ENCODE peak calls at places on chromosome 9, in six cellular contexts. N is HCT116; Z is dorsolateral prefrontal cortex; P is CD8-positive, alpha-beta T cell; Q is tibial nerve; R is LNCaP clone FGC. D is an unnamed sample.

GRCh38 chr9:95032580-95033298 is 284.8 kb downstream of the FANCC start:
- DNase-seq in Q (no peak), P (no peak), N (no peak), Z (no peak), R (no peak), D (no peak)

GRCh38 chr9:21316860-21317259 is 11.7 kb upstream of the IFNA5 start:
- DNase-seq in N (no peak), Z (no peak), P (no peak), Q (no peak), R (no peak), D (no peak)

GRCh38 chr9:14350766-14351165 is 36.8 kb upstream of the NFIB start:
- DNase-seq in Q (no peak), R (no peak), Z (no peak), N (no peak), P (no peak), D (no peak)

GRCh38 chr9:98523231-98523901 is 185.4 kb downstream of the GABBR2 start:
- DNase-seq in R (no peak), Q (no peak), N (no peak), P (no peak), Z (no peak), D (no peak)

GRCh38 chr9:126703330-126704156 is 89.8 kb downstream of the LMX1B start:
- DNase-seq in Q (no peak), P (no peak), R (no peak), N (no peak), Z (no peak), D (no peak)

GRCh38 chr9:121945849-121946248 is 147.3 kb downstream of the TTLL11 start:
- DNase-seq in Z (no peak), Q (no peak), R (no peak), N (no peak), P (no peak), D (no peak)

GRCh38 chr9:21801683-21802417 is 586 bp upstream of the MTAP start:
- DNase-seq in R (no peak), Z (peak; percentile 74), P (peak; percentile 58), Q (peak; percentile 44), N (peak; percentile 82), D (peak; percentile 49)

GRCh38 chr9:130931508-130932150 is 7.4 kb downstream of the FIBCD1 start:
- DNase-seq in Q (no peak), N (no peak), Z (no peak), R (no peak), P (no peak), D (peak; percentile 74)

GRCh38 chr9:91483189-91483691 is 59.6 kb upstream of the NFIL3 start:
- DNase-seq in R (no peak), Q (no peak), N (no peak), Z (no peak), P (no peak), D (no peak)

GRCh38 chr9:125241863-125242739 is 958 bp upstream of the HSPA5 start:
- DNase-seq in Q (no peak), R (no peak), N (no peak), Z (peak; percentile 48), P (no peak), D (no peak)

GRCh38 chr9:79256691-79257213 is 315.0 kb upstream of the TLE4 start:
- DNase-seq in N (no peak), R (no peak), P (no peak), Z (no peak), Q (no peak), D (no peak)

GRCh38 chr9:36543916-36544315 is 28.8 kb upstream of the MELK start:
- DNase-seq in Z (no peak), Q (peak; percentile 62), R (no peak), N (no peak), P (no peak), D (no peak)

GRCh38 chr9:114174876-114175771 is 19.8 kb downstream of the COL27A1 start:
- DNase-seq in Z (peak; percentile 63), R (no peak), N (no peak), P (no peak), Q (no peak), D (no peak)

GRCh38 chr9:20043461-20043860 is 254.6 kb upstream of the SLC24A2 start:
- DNase-seq in Q (no peak), Z (no peak), N (no peak), P (no peak), R (no peak), D (no peak)

GRCh38 chr9:137077010-137077747 is at the start of gene UAP1L1:
- DNase-seq in Z (peak; percentile 88), P (peak; percentile 68), R (no peak), Q (peak; percentile 65), N (no peak), D (peak; percentile 77)

GRCh38 chr9:138062196-138062595 is 184.6 kb downstream of the CACNA1B start:
- DNase-seq in N (no peak), P (no peak), R (no peak), Z (peak; percentile 18), Q (no peak), D (no peak)

GRCh38 chr9:98380065-98380681 is 124.7 kb upstream of the TBC1D2 start:
- DNase-seq in R (no peak), P (no peak), Q (no peak), N (no peak), Z (no peak), D (peak; percentile 18)

GRCh38 chr9:137067860-137068538 is 2.4 kb downstream of the SAPCD2 start:
- DNase-seq in P (peak; percentile 88), R (peak; percentile 72), N (peak; percentile 78), Z (peak; percentile 85), Q (peak; percentile 55), D (peak; percentile 77)

GRCh38 chr9:15277400-15278137 is 29.4 kb downstream of the TTC39B start:
- DNase-seq in Z (no peak), N (peak; percentile 4), Q (no peak), R (no peak), P (no peak), D (no peak)

GRCh38 chr9:79574716-79575242 is 3.0 kb downstream of the TLE4 start:
- DNase-seq in Z (no peak), N (no peak), R (no peak), Q (no peak), P (no peak), D (no peak)

GRCh38 chr9:101449071-101449721 is 13.6 kb upstream of the ALDOB start:
- DNase-seq in R (peak; percentile 48), Z (peak; percentile 81), P (peak; percentile 65), N (peak; percentile 83), Q (peak; percentile 19), D (peak; percentile 75)

GRCh38 chr9:75148551-75148950 is 60.2 kb downstream of the OSTF1 start:
- DNase-seq in Z (no peak), P (no peak), N (no peak), Q (no peak), R (no peak), D (no peak)

GRCh38 chr9:85212887-85213286 is 528.9 kb downstream of the AGTPBP1 start:
- DNase-seq in Z (no peak), N (peak; percentile 80), P (no peak), Q (no peak), R (no peak), D (no peak)

GRCh38 chr9:101840694-101841188 is 102.3 kb upstream of the GRIN3A start:
- DNase-seq in R (no peak), Z (no peak), P (no peak), N (no peak), Q (no peak), D (no peak)

GRCh38 chr9:132943677-132944293 is 631 bp downstream of the TSC1 start:
- DNase-seq in Q (no peak), N (no peak), Z (no peak), P (no peak), R (no peak), D (no peak)

GRCh38 chr9:127452481-127453092 is 1.3 kb downstream of the LRSAM1 start:
- DNase-seq in Z (no peak), P (no peak), Q (no peak), N (no peak), R (peak; percentile 94), D (no peak)

GRCh38 chr9:18989865-18990264 is 43.1 kb downstream of the SAXO1 start:
- DNase-seq in P (no peak), Q (no peak), Z (no peak), N (no peak), R (peak; percentile 59), D (no peak)

GRCh38 chr9:93299418-93300174 is 115.7 kb downstream of the WNK2 start:
- DNase-seq in Z (peak; percentile 38), R (no peak), Q (no peak), N (no peak), P (no peak), D (no peak)

GRCh38 chr9:104900871-104901270 is 27.1 kb downstream of the ABCA1 start:
- DNase-seq in R (no peak), N (no peak), Z (no peak), P (no peak), Q (no peak), D (no peak)

GRCh38 chr9:97721396-97721795 is 24.3 kb upstream of the XPA start:
- DNase-seq in Z (no peak), R (no peak), Q (no peak), P (no peak), N (no peak), D (no peak)

GRCh38 chr9:97559111-97559514 is 57.6 kb downstream of the TMOD1 start:
- DNase-seq in P (no peak), R (no peak), Z (peak; percentile 76), Q (no peak), N (no peak), D (peak; percentile 81)

GRCh38 chr9:3244963-3245653 is 280.7 kb downstream of the RFX3 start:
- DNase-seq in Z (no peak), Q (no peak), P (no peak), R (no peak), N (no peak), D (peak; percentile 24)

GRCh38 chr9:116641292-116642059 is 45.6 kb upstream of the TRIM32 start:
- DNase-seq in Q (no peak), R (no peak), P (no peak), N (no peak), Z (no peak), D (no peak)

GRCh38 chr9:111068816-111069215 is 30.5 kb upstream of the LPAR1 start:
- DNase-seq in Z (no peak), Q (no peak), R (no peak), P (no peak), N (no peak), D (no peak)
- H3K4me3 ChIP-seq in Z (no peak overlapping the region), Q (no peak overlapping the region), R (no peak overlapping the region), P (no peak overlapping the region), N (no peak overlapping the region), D (no peak overlapping the region)

DNA sequence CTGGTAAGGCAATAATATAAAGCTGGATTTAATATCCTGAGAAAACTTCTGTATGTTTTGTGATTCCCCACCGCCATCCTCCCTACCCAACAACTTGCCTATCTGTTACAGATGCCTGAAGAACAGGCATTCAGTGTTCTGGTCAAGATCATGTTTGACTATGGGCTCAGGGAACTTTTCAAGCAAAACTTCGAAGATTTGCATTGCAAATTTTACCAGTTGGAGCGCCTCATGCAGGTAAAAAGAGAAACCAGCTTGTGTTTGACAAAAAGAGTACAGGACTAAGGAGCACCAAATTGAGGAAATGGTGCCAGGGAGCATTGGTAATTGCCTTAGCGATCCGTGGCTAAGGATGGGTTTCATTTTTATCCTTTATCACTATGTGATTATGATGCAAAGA is 40.0 kb downstream of the GPR21 start:
- DNase-seq in R (no peak), Q (no peak), P (no peak), Z (no peak), N (no peak), D (no peak)
- H3K4me3 ChIP-seq in R (no peak overlapping the region), Q (peak overlapping the region; percentile 10), P (no peak overlapping the region), Z (no peak overlapping the region), N (no peak overlapping the region), D (no peak overlapping the region)

GRCh38 chr9:12774861-12775367 is at the start of gene LURAP1L:
- DNase-seq in P (no peak), N (peak; percentile 70), R (no peak), Q (no peak), Z (peak; percentile 59), D (no peak)
- H3K4me3 ChIP-seq in P (no peak within 1 kb of the TSS), N (peak within 1 kb of the TSS; percentile 75), R (peak within 1 kb of the TSS; percentile 55), Q (peak within 1 kb of the TSS; percentile 74), Z (peak within 1 kb of the TSS; percentile 78), D (peak within 1 kb of the TSS; percentile 54)

GRCh38 chr9:129109504-129109903 is 1.1 kb downstream of the CRAT start:
- DNase-seq in R (no peak), N (no peak), Z (no peak), P (peak; percentile 52), Q (peak; percentile 52), D (no peak)
- H3K4me3 ChIP-seq in R (peak overlapping the region; percentile 61), N (peak overlapping the region; percentile 74), Z (peak overlapping the region; percentile 86), P (no peak overlapping the region), Q (peak overlapping the region; percentile 97), D (no peak overlapping the region)